ENCODE peak calls at places on chromosomes 7 and 10, in ten cellular contexts. J, B, U, C, I, K, Y, W, S and P are unnamed samples. For H3K4me1, the result is how much of the 10 kb centered on the place peaks cover.

GRCh38 chr10:29431711-29432110 is 142.8 kb downstream of the LYZL1 start:
- DNase-seq in J (no peak), B (no peak), U (no peak), C (no peak), I (no peak), K (no peak), Y (no peak), W (no peak), S (no peak), P (no peak)

GRCh38 chr7:155257482-155258232 is 40.0 kb upstream of the INSIG1 start:
- DNase-seq in J (peak), B (no peak), U (peak), C (peak), I (no peak), K (no peak), Y (no peak), W (peak), S (peak), P (no peak)

GRCh38 chr7:152522551-152522950 is 86.7 kb upstream of the KMT2C start:
- DNase-seq in J (no peak), B (no peak), U (no peak), C (no peak), I (no peak), K (no peak), Y (no peak), W (no peak), S (no peak), P (no peak)

GRCh38 chr7:42735081-42735480 is 176.8 kb downstream of the C7orf25 start:
- DNase-seq in J (no peak), B (no peak), U (no peak), C (no peak), I (no peak), K (no peak), Y (no peak), W (no peak), S (no peak), P (no peak)

GRCh38 chr7:93902777-93903423 is 3.5 kb upstream of the GNGT1 start:
- DNase-seq in J (no peak), B (no peak), U (no peak), C (no peak), I (no peak), K (peak), Y (peak), W (no peak), S (no peak), P (no peak)

GRCh38 chr10:986881-987634 is 1.2 kb upstream of the GTPBP4 start:
- DNase-seq in J (no peak), B (no peak), U (no peak), C (no peak), I (no peak), K (no peak), Y (peak), W (no peak), S (no peak), P (peak)

GRCh38 chr10:111129348-111129747 is 52.5 kb downstream of the ADRA2A start:
- DNase-seq in J (peak), B (no peak), U (no peak), C (no peak), I (no peak), K (no peak), Y (no peak), W (no peak), S (no peak), P (no peak)

GRCh38 chr10:61029411-61029810 is 85.4 kb upstream of the RHOBTB1 start:
- DNase-seq in J (no peak), B (no peak), U (no peak), C (no peak), I (no peak), K (no peak), Y (no peak), W (no peak), S (peak), P (no peak)

GRCh38 chr7:103989785-103990775 is 622 bp upstream of the RELN start:
- DNase-seq in J (no peak), B (no peak), U (no peak), C (no peak), I (no peak), K (no peak), Y (peak), W (no peak), S (no peak), P (no peak)

GRCh38 chr7:23275906-23276305 is 23.2 kb upstream of the MALSU1 start:
- DNase-seq in J (no peak), B (no peak), U (no peak), C (no peak), I (no peak), K (no peak), Y (no peak), W (no peak), S (no peak), P (no peak)

GRCh38 chr10:23238015-23238414 is 45.9 kb downstream of the PTF1A start:
- DNase-seq in J (no peak), B (no peak), U (no peak), C (no peak), I (no peak), K (no peak), Y (no peak), W (no peak), S (no peak), P (no peak)

GRCh38 chr10:102770108-102770482 is 26.3 kb downstream of the WBP1L start:
- DNase-seq in J (no peak), B (no peak), U (no peak), C (no peak), I (no peak), K (no peak), Y (no peak), W (no peak), S (no peak), P (no peak)
- H3K27ac ChIP-seq in J (peak), B (no peak), U (peak), C (no peak), I (peak), K (no peak), Y (no peak), W (peak), S (peak), P (peak)

GRCh38 chr10:131852823-131853609 is 47.8 kb upstream of the PPP2R2D start:
- DNase-seq in J (no peak), B (no peak), U (no peak), C (no peak), I (no peak), K (no peak), Y (no peak), W (no peak), S (no peak), P (peak)

GRCh38 chr10:131852161-131852822 is 48.5 kb upstream of the PPP2R2D start:
- DNase-seq in J (no peak), B (no peak), U (no peak), C (no peak), I (no peak), K (no peak), Y (no peak), W (no peak), S (no peak), P (peak)

GRCh38 chr10:131849591-131850489 is 51.0 kb upstream of the PPP2R2D start:
- DNase-seq in J (no peak), B (no peak), U (no peak), C (no peak), I (no peak), K (no peak), Y (no peak), W (no peak), S (no peak), P (peak)

GRCh38 chr10:131850490-131850880 is 50.3 kb upstream of the PPP2R2D start:
- DNase-seq in J (no peak), B (no peak), U (no peak), C (no peak), I (no peak), K (no peak), Y (peak), W (no peak), S (no peak), P (no peak)

DNA sequence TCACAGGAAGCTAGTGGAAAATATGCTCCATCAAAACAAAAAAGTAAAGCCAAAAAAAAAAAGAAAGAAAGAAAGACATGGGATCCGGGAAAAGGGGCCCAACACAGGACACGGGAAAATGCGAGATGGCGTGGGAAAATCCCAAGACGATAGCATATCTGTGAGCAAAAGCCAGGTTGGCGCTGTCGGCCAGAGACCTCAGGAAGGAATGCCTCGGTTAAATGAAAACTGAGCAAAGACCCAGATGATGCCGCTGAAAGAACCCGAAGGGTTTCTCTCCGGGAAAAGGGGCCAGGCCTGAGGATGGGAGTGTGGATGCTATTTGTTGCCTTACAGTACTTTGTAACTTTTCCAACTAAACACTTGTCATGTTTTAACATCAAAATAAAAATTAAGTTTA is 49.5 kb upstream of the PPP2R2D start:
- DNase-seq in J (no peak), B (no peak), U (no peak), C (no peak), I (no peak), K (no peak), Y (no peak), W (no peak), S (no peak), P (peak)
- H3K4me1 ChIP-seq in J (under half), B (under half), U (under half), C (under half), I (under half), K (under half), Y (under half), W (under half), S (under half), P (under half)

GRCh38 chr10:57921140-57921539 is 346.6 kb downstream of the IPMK start:
- DNase-seq in J (no peak), B (no peak), U (no peak), C (no peak), I (no peak), K (no peak), Y (no peak), W (no peak), S (no peak), P (no peak)
- H3K27ac ChIP-seq in J (no peak), B (no peak), U (no peak), C (no peak), I (no peak), K (no peak), Y (no peak), W (no peak), S (no peak), P (no peak)

GRCh38 chr10:125199261-125199660 is 38.9 kb upstream of the CTBP2 start:
- DNase-seq in J (no peak), B (no peak), U (no peak), C (no peak), I (no peak), K (no peak), Y (no peak), W (no peak), S (no peak), P (no peak)
- H3K4me1 ChIP-seq in J (under half), B (under half), U (under half), C (under half), I (under half), K (under half), Y (under half), W (under half), S (under half), P (under half)

DNA sequence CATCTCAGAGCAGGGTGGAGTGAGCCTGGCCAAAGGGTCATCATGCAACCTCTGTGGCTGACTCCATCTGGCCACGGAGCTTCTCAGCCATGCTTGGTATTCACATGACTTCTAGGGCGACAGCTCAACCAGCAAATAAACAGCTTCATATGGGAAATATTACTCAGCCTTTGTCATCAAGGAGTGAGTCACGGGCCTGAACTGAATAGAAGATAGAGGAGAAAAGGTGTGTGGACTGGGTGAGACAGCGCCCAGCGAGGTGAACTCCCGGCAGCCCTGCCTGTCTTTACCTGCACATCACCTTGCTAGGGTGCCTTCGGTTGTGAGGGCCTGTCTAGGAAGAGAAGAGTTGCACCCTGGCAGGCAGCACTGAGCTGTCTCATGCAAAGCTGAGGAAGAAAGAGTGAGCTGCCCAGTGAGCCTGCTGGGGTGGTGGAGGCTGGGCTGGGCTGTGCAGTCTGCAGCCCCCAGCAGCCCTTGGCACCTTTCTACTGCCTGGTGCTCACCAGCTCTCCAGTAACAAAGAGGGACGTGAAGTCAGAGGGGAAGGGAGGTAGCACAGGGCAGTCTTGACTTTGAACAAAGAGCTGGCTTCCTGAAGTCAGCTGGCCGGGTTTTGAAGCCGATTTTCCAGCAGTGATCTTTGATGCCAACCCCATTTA is 114.2 kb downstream of the EGFR start:
- DNase-seq in J (no peak), B (no peak), U (no peak), C (peak), I (no peak), K (no peak), Y (peak), W (peak), S (peak), P (no peak)
- H3K27ac ChIP-seq in J (peak), B (no peak), U (peak), C (peak), I (no peak), K (peak), Y (peak), W (peak), S (peak), P (peak)

DNA sequence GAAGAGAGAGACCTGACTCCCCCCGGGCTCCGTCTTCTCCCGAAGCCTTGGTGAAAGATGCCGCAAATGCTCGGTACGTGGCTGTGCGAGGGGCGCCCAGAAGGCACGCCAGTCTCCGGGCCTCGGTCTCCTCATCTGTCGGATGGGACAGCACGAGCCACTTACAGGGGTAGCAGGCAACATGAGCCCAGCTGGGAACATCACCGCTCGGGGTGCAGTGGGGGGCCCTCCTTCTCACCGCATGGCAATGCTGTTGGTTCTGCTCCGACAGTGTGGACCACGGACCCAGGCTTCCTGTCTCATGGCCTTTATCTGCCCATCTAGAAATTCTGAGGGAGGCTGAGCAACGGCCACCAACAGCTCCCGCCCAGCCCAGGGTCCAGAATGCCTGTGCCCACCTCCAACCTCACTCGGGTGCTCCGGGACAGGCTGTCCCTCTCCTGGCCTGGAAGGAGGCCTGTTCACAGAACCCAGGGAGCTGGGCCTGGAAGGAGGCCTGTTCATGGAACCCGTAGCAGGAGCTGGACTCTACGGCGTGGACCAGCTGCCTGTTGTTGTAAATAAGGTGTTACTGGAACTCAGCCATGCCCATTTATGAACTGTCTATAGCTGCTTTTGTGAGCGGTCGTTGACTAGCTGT is 15.8 kb downstream of the ADAP1 start:
- DNase-seq in J (no peak), B (no peak), U (peak), C (peak), I (peak), K (no peak), Y (no peak), W (no peak), S (no peak), P (peak)
- H3K4me1 ChIP-seq in J (under half), B (under half), U (under half), C (under half), I (under half), K (under half), Y (under half), W (under half), S (under half), P (under half)